ENCODE peak calls at places on chromosome 17, in six cellular contexts. One of them, this sample, is unnamed.

GRCh38 chr17:60353773-60354172 is 38.2 kb downstream of the USP32 start:
- ATAC-seq in heart right ventricle: no peak
- ATAC-seq in pancreas: no peak
- ATAC-seq in heart left ventricle: no peak
- ATAC-seq in body of pancreas: no peak
- ATAC-seq in upper lobe of left lung: no peak
- ATAC-seq in this sample: no peak

GRCh38 chr17:58320163-58320558 is 8.4 kb downstream of the TSPOAP1 start:
- ATAC-seq in heart right ventricle: no peak
- ATAC-seq in pancreas: no peak
- ATAC-seq in heart left ventricle: no peak
- ATAC-seq in body of pancreas: no peak
- ATAC-seq in upper lobe of left lung: no peak
- ATAC-seq in this sample: no peak

GRCh38 chr17:11514565-11514964 is 83.7 kb upstream of the DNAH9 start:
- ATAC-seq in heart right ventricle: no peak
- ATAC-seq in pancreas: peak; percentile 90
- ATAC-seq in heart left ventricle: no peak
- ATAC-seq in body of pancreas: peak; percentile 89
- ATAC-seq in upper lobe of left lung: no peak
- ATAC-seq in this sample: no peak

GRCh38 chr17:11638700-11639265 is 40.5 kb downstream of the DNAH9 start:
- ATAC-seq in heart right ventricle: no peak
- ATAC-seq in pancreas: no peak
- ATAC-seq in heart left ventricle: no peak
- ATAC-seq in body of pancreas: no peak
- ATAC-seq in upper lobe of left lung: no peak
- ATAC-seq in this sample: no peak

GRCh38 chr17:17700251-17700969 is 19.2 kb downstream of the RAI1 start:
- ATAC-seq in heart right ventricle: no peak
- ATAC-seq in pancreas: no peak
- ATAC-seq in heart left ventricle: no peak
- ATAC-seq in body of pancreas: no peak
- ATAC-seq in upper lobe of left lung: no peak
- ATAC-seq in this sample: no peak

GRCh38 chr17:19678581-19679418 is 30.2 kb downstream of the ALDH3A2 start:
- ATAC-seq in heart right ventricle: no peak
- ATAC-seq in pancreas: no peak
- ATAC-seq in heart left ventricle: no peak
- ATAC-seq in body of pancreas: no peak
- ATAC-seq in upper lobe of left lung: no peak
- ATAC-seq in this sample: no peak

GRCh38 chr17:74282587-74283370 is 8.7 kb downstream of the DNAI2 start:
- ATAC-seq in heart right ventricle: no peak
- ATAC-seq in pancreas: peak; percentile 32
- ATAC-seq in heart left ventricle: no peak
- ATAC-seq in body of pancreas: no peak
- ATAC-seq in upper lobe of left lung: no peak
- ATAC-seq in this sample: no peak

GRCh38 chr17:68853439-68853838 is 101.8 kb downstream of the ABCA8 start:
- ATAC-seq in heart right ventricle: peak; percentile 31
- ATAC-seq in pancreas: no peak
- ATAC-seq in heart left ventricle: no peak
- ATAC-seq in body of pancreas: no peak
- ATAC-seq in upper lobe of left lung: no peak
- ATAC-seq in this sample: peak; percentile 19

GRCh38 chr17:27993723-27994310 is 48.7 kb upstream of the NLK start:
- ATAC-seq in heart right ventricle: no peak
- ATAC-seq in pancreas: no peak
- ATAC-seq in heart left ventricle: no peak
- ATAC-seq in body of pancreas: no peak
- ATAC-seq in upper lobe of left lung: no peak
- ATAC-seq in this sample: no peak

GRCh38 chr17:46141645-46142044 is 51.6 kb downstream of the KANSL1 start:
- ATAC-seq in heart right ventricle: no peak
- ATAC-seq in pancreas: no peak
- ATAC-seq in heart left ventricle: no peak
- ATAC-seq in body of pancreas: no peak
- ATAC-seq in upper lobe of left lung: no peak
- ATAC-seq in this sample: no peak

GRCh38 chr17:22517716-22518115 is 825.4 kb downstream of the KCNJ18 start:
- ATAC-seq in heart right ventricle: no peak
- ATAC-seq in pancreas: no peak
- ATAC-seq in heart left ventricle: no peak
- ATAC-seq in body of pancreas: no peak
- ATAC-seq in upper lobe of left lung: no peak
- ATAC-seq in this sample: no peak

GRCh38 chr17:39277110-39277509 is 51.4 kb upstream of the STAC2 start:
- ATAC-seq in heart right ventricle: no peak
- ATAC-seq in pancreas: no peak
- ATAC-seq in heart left ventricle: no peak
- ATAC-seq in body of pancreas: no peak
- ATAC-seq in upper lobe of left lung: no peak
- ATAC-seq in this sample: no peak

GRCh38 chr17:42333053-42333452 is 44.8 kb downstream of the STAT5A start:
- ATAC-seq in heart right ventricle: no peak
- ATAC-seq in pancreas: no peak
- ATAC-seq in heart left ventricle: no peak
- ATAC-seq in body of pancreas: no peak
- ATAC-seq in upper lobe of left lung: no peak
- ATAC-seq in this sample: no peak

GRCh38 chr17:57096472-57097198 is 11.6 kb downstream of the AKAP1 start:
- ATAC-seq in heart right ventricle: peak; percentile 73
- ATAC-seq in pancreas: no peak
- ATAC-seq in heart left ventricle: peak; percentile 63
- ATAC-seq in body of pancreas: no peak
- ATAC-seq in upper lobe of left lung: peak; percentile 28
- ATAC-seq in this sample: no peak

GRCh38 chr17:7042507-7043194 is 1.2 kb downstream of the SLC16A11 start:
- ATAC-seq in heart right ventricle: peak; percentile 20
- ATAC-seq in pancreas: no peak
- ATAC-seq in heart left ventricle: peak; percentile 19
- ATAC-seq in body of pancreas: no peak
- ATAC-seq in upper lobe of left lung: no peak
- ATAC-seq in this sample: no peak

GRCh38 chr17:40490289-40490853 is 11.1 kb downstream of the TNS4 start:
- ATAC-seq in heart right ventricle: peak; percentile 58
- ATAC-seq in pancreas: peak; percentile 62
- ATAC-seq in heart left ventricle: peak; percentile 52
- ATAC-seq in body of pancreas: peak; percentile 34
- ATAC-seq in upper lobe of left lung: no peak
- ATAC-seq in this sample: peak; percentile 73

GRCh38 chr17:34527908-34528470 is 51.4 kb upstream of the TMEM132E start:
- ATAC-seq in heart right ventricle: no peak
- ATAC-seq in pancreas: no peak
- ATAC-seq in heart left ventricle: no peak
- ATAC-seq in body of pancreas: no peak
- ATAC-seq in upper lobe of left lung: no peak
- ATAC-seq in this sample: no peak

GRCh38 chr17:78753316-78754250 is 28.5 kb downstream of the CYTH1 start:
- ATAC-seq in heart right ventricle: no peak
- ATAC-seq in pancreas: no peak
- ATAC-seq in heart left ventricle: no peak
- ATAC-seq in body of pancreas: no peak
- ATAC-seq in upper lobe of left lung: no peak
- ATAC-seq in this sample: no peak

GRCh38 chr17:78179372-78179771 is 7.5 kb downstream of the TK1 start:
- ATAC-seq in heart right ventricle: peak; percentile 36
- ATAC-seq in pancreas: peak; percentile 1
- ATAC-seq in heart left ventricle: no peak
- ATAC-seq in body of pancreas: no peak
- ATAC-seq in upper lobe of left lung: peak; percentile 45
- ATAC-seq in this sample: peak; percentile 83

GRCh38 chr17:27553019-27553511 is 77.9 kb upstream of the LGALS9 start:
- ATAC-seq in heart right ventricle: no peak
- ATAC-seq in pancreas: peak; percentile 76
- ATAC-seq in heart left ventricle: no peak
- ATAC-seq in body of pancreas: peak; percentile 67
- ATAC-seq in upper lobe of left lung: no peak
- ATAC-seq in this sample: peak; percentile 16

GRCh38 chr17:63573634-63574033 is 23.4 kb downstream of the DCAF7 start:
- ATAC-seq in heart right ventricle: no peak
- ATAC-seq in pancreas: no peak
- ATAC-seq in heart left ventricle: no peak
- ATAC-seq in body of pancreas: no peak
- ATAC-seq in upper lobe of left lung: no peak
- ATAC-seq in this sample: no peak

GRCh38 chr17:18129041-18129502 is 20.5 kb downstream of the MYO15A start:
- ATAC-seq in heart right ventricle: no peak
- ATAC-seq in pancreas: peak; percentile 63
- ATAC-seq in heart left ventricle: no peak
- ATAC-seq in body of pancreas: no peak
- ATAC-seq in upper lobe of left lung: peak; percentile 64
- ATAC-seq in this sample: no peak

GRCh38 chr17:46872421-46872820 is 21.0 kb downstream of the WNT9B start:
- ATAC-seq in heart right ventricle: no peak
- ATAC-seq in pancreas: no peak
- ATAC-seq in heart left ventricle: no peak
- ATAC-seq in body of pancreas: no peak
- ATAC-seq in upper lobe of left lung: no peak
- ATAC-seq in this sample: no peak

GRCh38 chr17:42198897-42199296 is 4.6 kb upstream of the GHDC start:
- ATAC-seq in heart right ventricle: no peak
- ATAC-seq in pancreas: no peak
- ATAC-seq in heart left ventricle: no peak
- ATAC-seq in body of pancreas: no peak
- ATAC-seq in upper lobe of left lung: no peak
- ATAC-seq in this sample: no peak

DNA sequence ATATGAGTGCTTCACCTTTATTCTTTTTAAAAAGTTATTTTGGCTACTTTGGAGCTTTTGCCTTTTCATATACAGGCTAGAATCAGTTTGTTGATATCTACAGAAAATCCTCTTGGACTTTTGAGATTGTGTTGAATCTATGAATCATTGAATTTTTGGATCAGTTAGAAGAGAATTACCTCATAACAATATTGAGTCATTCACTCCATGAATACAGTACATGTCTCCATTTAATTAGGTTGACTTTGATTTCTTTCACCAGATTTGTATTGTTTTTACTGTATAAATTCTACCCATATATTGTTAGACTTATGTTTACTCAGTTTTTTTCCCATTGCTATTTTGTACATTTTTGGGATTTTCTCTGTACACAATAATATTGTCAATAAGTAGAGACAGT is 54.4 kb downstream of the TAOK1 start:
- ATAC-seq in heart right ventricle: peak; percentile 45
- ATAC-seq in pancreas: peak; percentile 66
- ATAC-seq in heart left ventricle: no peak
- ATAC-seq in body of pancreas: peak; percentile 27
- ATAC-seq in upper lobe of left lung: no peak
- ATAC-seq in this sample: no peak
- H3K4me1 ChIP-seq in heart right ventricle: peaks cover 5% of the 10 kb centered on the region
- H3K4me1 ChIP-seq in pancreas: peaks cover 18% of the 10 kb centered on the region
- H3K4me1 ChIP-seq in heart left ventricle: peaks cover 38% of the 10 kb centered on the region
- H3K4me1 ChIP-seq in body of pancreas: peaks cover 12% of the 10 kb centered on the region
- H3K4me1 ChIP-seq in upper lobe of left lung: peaks cover 28% of the 10 kb centered on the region
- H3K4me1 ChIP-seq in this sample: peaks cover 4% of the 10 kb centered on the region

GRCh38 chr17:13158511-13159240 is 140.8 kb upstream of the ELAC2 start:
- ATAC-seq in heart right ventricle: no peak
- ATAC-seq in pancreas: no peak
- ATAC-seq in heart left ventricle: no peak
- ATAC-seq in body of pancreas: no peak
- ATAC-seq in upper lobe of left lung: no peak
- ATAC-seq in this sample: no peak
- H3K4me1 ChIP-seq in heart right ventricle: no peaks in the 10 kb centered on the region
- H3K4me1 ChIP-seq in pancreas: no peaks in the 10 kb centered on the region
- H3K4me1 ChIP-seq in heart left ventricle: no peaks in the 10 kb centered on the region
- H3K4me1 ChIP-seq in body of pancreas: no peaks in the 10 kb centered on the region
- H3K4me1 ChIP-seq in upper lobe of left lung: no peaks in the 10 kb centered on the region
- H3K4me1 ChIP-seq in this sample: no peaks in the 10 kb centered on the region

GRCh38 chr17:50148226-50149098 is 2.0 kb downstream of the PPP1R9B start:
- ATAC-seq in heart right ventricle: peak; percentile 4
- ATAC-seq in pancreas: peak; percentile 43
- ATAC-seq in heart left ventricle: peak; percentile 3
- ATAC-seq in body of pancreas: peak; percentile 17
- ATAC-seq in upper lobe of left lung: peak; percentile 17
- ATAC-seq in this sample: no peak

GRCh38 chr17:50150354-50151040 is at the start of gene PPP1R9B:
- ATAC-seq in heart right ventricle: no peak
- ATAC-seq in pancreas: no peak
- ATAC-seq in heart left ventricle: no peak
- ATAC-seq in body of pancreas: peak; percentile 10
- ATAC-seq in upper lobe of left lung: no peak
- ATAC-seq in this sample: no peak

GRCh38 chr17:50149099-50149424 is 1.4 kb downstream of the PPP1R9B start:
- ATAC-seq in heart right ventricle: no peak
- ATAC-seq in pancreas: no peak
- ATAC-seq in heart left ventricle: no peak
- ATAC-seq in body of pancreas: no peak
- ATAC-seq in upper lobe of left lung: no peak
- ATAC-seq in this sample: no peak

GRCh38 chr17:50151041-50151936 is 812 bp upstream of the PPP1R9B start:
- ATAC-seq in heart right ventricle: peak; percentile 73
- ATAC-seq in pancreas: peak; percentile 81
- ATAC-seq in heart left ventricle: peak; percentile 85
- ATAC-seq in body of pancreas: peak; percentile 77
- ATAC-seq in upper lobe of left lung: peak; percentile 92
- ATAC-seq in this sample: peak; percentile 80

DNA sequence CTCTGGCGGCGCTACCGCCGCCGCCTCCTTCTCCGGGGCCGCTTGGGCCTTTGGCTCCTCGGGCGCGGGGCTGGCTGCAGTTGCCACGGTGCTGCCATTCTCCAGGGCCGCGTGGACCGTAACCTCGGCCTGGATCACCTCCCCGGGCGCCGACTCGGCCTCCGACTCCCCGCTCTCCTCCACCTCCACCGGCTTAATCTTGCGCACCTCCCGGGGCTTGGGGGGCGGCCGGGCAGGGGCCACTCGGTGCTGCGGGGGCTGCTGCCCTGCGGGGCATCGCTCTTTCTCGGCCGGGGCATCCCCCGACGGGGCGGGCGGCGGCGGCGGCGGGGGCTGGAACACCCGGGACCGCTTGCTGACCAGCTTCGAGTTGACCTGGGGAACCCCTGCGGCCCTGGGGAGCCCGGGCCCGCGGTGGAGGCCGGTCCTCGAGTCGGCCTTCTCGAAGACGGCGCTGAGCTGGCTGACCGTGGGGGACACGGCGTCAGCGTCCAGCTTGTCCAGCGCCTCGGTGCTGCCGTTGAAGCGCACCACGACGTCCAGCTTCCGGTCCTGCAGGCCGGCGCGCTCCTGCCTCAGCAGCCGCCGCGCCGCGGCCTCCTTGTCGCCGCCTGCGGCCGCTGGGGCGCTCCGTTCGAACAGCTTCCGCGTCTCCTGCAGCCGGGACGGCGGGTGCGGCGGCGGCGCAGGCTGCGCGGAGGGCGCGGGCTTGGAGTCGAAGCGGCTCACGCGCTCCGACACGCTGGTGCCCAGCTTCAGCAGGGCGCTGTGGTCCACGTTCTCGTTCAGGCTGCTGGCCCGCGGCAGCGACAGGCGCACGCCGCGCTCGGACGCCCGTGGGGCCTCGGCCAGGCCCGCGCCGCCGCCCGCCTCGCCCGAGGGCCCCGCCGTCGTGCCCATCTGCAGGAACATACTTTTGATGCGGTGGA is 788 bp downstream of the PPP1R9B start:
- ATAC-seq in heart right ventricle: peak; percentile 2
- ATAC-seq in pancreas: peak; percentile 8
- ATAC-seq in heart left ventricle: no peak
- ATAC-seq in body of pancreas: peak; percentile 49
- ATAC-seq in upper lobe of left lung: no peak
- ATAC-seq in this sample: peak; percentile 7
- H3K4me1 ChIP-seq in heart right ventricle: peaks cover 50% of the 10 kb centered on the region
- H3K4me1 ChIP-seq in pancreas: peaks cover 10% of the 10 kb centered on the region
- H3K4me1 ChIP-seq in heart left ventricle: peaks cover 66% of the 10 kb centered on the region
- H3K4me1 ChIP-seq in body of pancreas: peaks cover 66% of the 10 kb centered on the region
- H3K4me1 ChIP-seq in upper lobe of left lung: peaks cover 60% of the 10 kb centered on the region
- H3K4me1 ChIP-seq in this sample: peaks cover 89% of the 10 kb centered on the region

GRCh38 chr17:16251043-16251442 is 34.0 kb downstream of the PIGL start:
- ATAC-seq in heart right ventricle: no peak
- ATAC-seq in pancreas: no peak
- ATAC-seq in heart left ventricle: no peak
- ATAC-seq in body of pancreas: no peak
- ATAC-seq in upper lobe of left lung: no peak
- ATAC-seq in this sample: no peak
- H3K4me1 ChIP-seq in heart right ventricle: peaks cover under 1% of the 10 kb centered on the region
- H3K4me1 ChIP-seq in pancreas: no peaks in the 10 kb centered on the region
- H3K4me1 ChIP-seq in heart left ventricle: peaks cover 14% of the 10 kb centered on the region
- H3K4me1 ChIP-seq in body of pancreas: peaks cover 30% of the 10 kb centered on the region
- H3K4me1 ChIP-seq in upper lobe of left lung: peaks cover 11% of the 10 kb centered on the region
- H3K4me1 ChIP-seq in this sample: peaks cover 2% of the 10 kb centered on the region